ENCODE peak calls at places on chromosomes 3 and 15, in eight cellular contexts. One of them, this sample, is unnamed.

GRCh38 chr3:171354049-171354705 is 106.0 kb downstream of the TNIK start:
- DNase-seq in esophagus muscularis mucosa: no peak
- DNase-seq in NCI-H2107: no peak
- DNase-seq in GM20000: no peak
- DNase-seq in left colon: no peak
- DNase-seq in mesendoderm: no peak
- DNase-seq in NT2/D1: no peak
- DNase-seq in heart left ventricle: no peak
- DNase-seq in this sample: no peak

GRCh38 chr15:90879730-90880366 is 4.5 kb upstream of the FES start:
- DNase-seq in esophagus muscularis mucosa: no peak
- DNase-seq in NCI-H2107: no peak
- DNase-seq in GM20000: no peak
- DNase-seq in left colon: no peak
- DNase-seq in mesendoderm: no peak
- DNase-seq in NT2/D1: no peak
- DNase-seq in heart left ventricle: no peak
- DNase-seq in this sample: no peak

GRCh38 chr3:3806092-3806491 is 6.9 kb downstream of the LRRN1 start:
- DNase-seq in esophagus muscularis mucosa: no peak
- DNase-seq in NCI-H2107: no peak
- DNase-seq in GM20000: no peak
- DNase-seq in left colon: no peak
- DNase-seq in mesendoderm: no peak
- DNase-seq in NT2/D1: no peak
- DNase-seq in heart left ventricle: no peak
- DNase-seq in this sample: no peak

GRCh38 chr3:196192036-196193001 is 18.9 kb downstream of the ZDHHC19 start:
- DNase-seq in esophagus muscularis mucosa: no peak
- DNase-seq in NCI-H2107: no peak
- DNase-seq in GM20000: no peak
- DNase-seq in left colon: peak; percentile 67
- DNase-seq in mesendoderm: peak; percentile 31
- DNase-seq in NT2/D1: no peak
- DNase-seq in heart left ventricle: no peak
- DNase-seq in this sample: peak; percentile 28

GRCh38 chr3:168341192-168341816 is 245.6 kb upstream of the GOLIM4 start:
- DNase-seq in esophagus muscularis mucosa: no peak
- DNase-seq in NCI-H2107: peak; percentile 5
- DNase-seq in GM20000: no peak
- DNase-seq in left colon: no peak
- DNase-seq in mesendoderm: no peak
- DNase-seq in NT2/D1: no peak
- DNase-seq in heart left ventricle: no peak
- DNase-seq in this sample: no peak

GRCh38 chr3:15873415-15873814 is 75.6 kb upstream of the ANKRD28 start:
- DNase-seq in esophagus muscularis mucosa: no peak
- DNase-seq in NCI-H2107: no peak
- DNase-seq in GM20000: no peak
- DNase-seq in left colon: no peak
- DNase-seq in mesendoderm: no peak
- DNase-seq in NT2/D1: no peak
- DNase-seq in heart left ventricle: no peak
- DNase-seq in this sample: no peak

GRCh38 chr3:194485876-194486539 is 794 bp downstream of the ATP13A3 start:
- DNase-seq in esophagus muscularis mucosa: peak; percentile 91
- DNase-seq in NCI-H2107: no peak
- DNase-seq in GM20000: peak; percentile 66
- DNase-seq in left colon: peak; percentile 64
- DNase-seq in mesendoderm: no peak
- DNase-seq in NT2/D1: no peak
- DNase-seq in heart left ventricle: peak; percentile 28
- DNase-seq in this sample: peak; percentile 49

GRCh38 chr3:42476225-42477160 is 25.9 kb upstream of the VIPR1 start:
- DNase-seq in esophagus muscularis mucosa: peak; percentile 90
- DNase-seq in NCI-H2107: no peak
- DNase-seq in GM20000: no peak
- DNase-seq in left colon: peak; percentile 66
- DNase-seq in mesendoderm: no peak
- DNase-seq in NT2/D1: no peak
- DNase-seq in heart left ventricle: no peak
- DNase-seq in this sample: no peak

GRCh38 chr3:4674216-4674615 is 181.1 kb downstream of the ITPR1 start:
- DNase-seq in esophagus muscularis mucosa: no peak
- DNase-seq in NCI-H2107: no peak
- DNase-seq in GM20000: no peak
- DNase-seq in left colon: no peak
- DNase-seq in mesendoderm: no peak
- DNase-seq in NT2/D1: no peak
- DNase-seq in heart left ventricle: no peak
- DNase-seq in this sample: no peak

GRCh38 chr3:108393128-108393900 is 97.0 kb downstream of the HHLA2 start:
- DNase-seq in esophagus muscularis mucosa: no peak
- DNase-seq in NCI-H2107: no peak
- DNase-seq in GM20000: no peak
- DNase-seq in left colon: no peak
- DNase-seq in mesendoderm: no peak
- DNase-seq in NT2/D1: no peak
- DNase-seq in heart left ventricle: no peak
- DNase-seq in this sample: no peak

GRCh38 chr15:50893976-50894375 is 14.5 kb upstream of the AP4E1 start:
- DNase-seq in esophagus muscularis mucosa: no peak
- DNase-seq in NCI-H2107: no peak
- DNase-seq in GM20000: no peak
- DNase-seq in left colon: no peak
- DNase-seq in mesendoderm: no peak
- DNase-seq in NT2/D1: no peak
- DNase-seq in heart left ventricle: no peak
- DNase-seq in this sample: no peak

GRCh38 chr15:63066302-63066701 is 23.8 kb downstream of the TPM1 start:
- DNase-seq in esophagus muscularis mucosa: no peak
- DNase-seq in NCI-H2107: no peak
- DNase-seq in GM20000: no peak
- DNase-seq in left colon: no peak
- DNase-seq in mesendoderm: no peak
- DNase-seq in NT2/D1: no peak
- DNase-seq in heart left ventricle: no peak
- DNase-seq in this sample: no peak

GRCh38 chr3:135966875-135967274 is 1.3 kb downstream of the PPP2R3A start:
- DNase-seq in esophagus muscularis mucosa: no peak
- DNase-seq in NCI-H2107: no peak
- DNase-seq in GM20000: no peak
- DNase-seq in left colon: no peak
- DNase-seq in mesendoderm: peak; percentile 10
- DNase-seq in NT2/D1: no peak
- DNase-seq in heart left ventricle: no peak
- DNase-seq in this sample: no peak

GRCh38 chr3:46903341-46904302 is 26.1 kb downstream of the PTH1R start:
- DNase-seq in esophagus muscularis mucosa: no peak
- DNase-seq in NCI-H2107: no peak
- DNase-seq in GM20000: no peak
- DNase-seq in left colon: no peak
- DNase-seq in mesendoderm: peak; percentile 65
- DNase-seq in NT2/D1: no peak
- DNase-seq in heart left ventricle: no peak
- DNase-seq in this sample: no peak

GRCh38 chr3:192128922-192129321 is 598.4 kb downstream of the FGF12 start:
- DNase-seq in esophagus muscularis mucosa: no peak
- DNase-seq in NCI-H2107: no peak
- DNase-seq in GM20000: peak; percentile 18
- DNase-seq in left colon: no peak
- DNase-seq in mesendoderm: no peak
- DNase-seq in NT2/D1: no peak
- DNase-seq in heart left ventricle: no peak
- DNase-seq in this sample: no peak

GRCh38 chr3:52237659-52238172 is 1.2 kb downstream of the TWF2 start:
- DNase-seq in esophagus muscularis mucosa: no peak
- DNase-seq in NCI-H2107: no peak
- DNase-seq in GM20000: no peak
- DNase-seq in left colon: peak; percentile 62
- DNase-seq in mesendoderm: peak; percentile 69
- DNase-seq in NT2/D1: no peak
- DNase-seq in heart left ventricle: peak; percentile 78
- DNase-seq in this sample: no peak

GRCh38 chr3:126439346-126439967 is 36.2 kb downstream of the ZXDC start:
- DNase-seq in esophagus muscularis mucosa: no peak
- DNase-seq in NCI-H2107: no peak
- DNase-seq in GM20000: no peak
- DNase-seq in left colon: no peak
- DNase-seq in mesendoderm: no peak
- DNase-seq in NT2/D1: no peak
- DNase-seq in heart left ventricle: no peak
- DNase-seq in this sample: no peak

GRCh38 chr3:196431193-196432136 is 762 bp downstream of the UBXN7 start:
- DNase-seq in esophagus muscularis mucosa: no peak
- DNase-seq in NCI-H2107: no peak
- DNase-seq in GM20000: peak; percentile 67
- DNase-seq in left colon: peak; percentile 48
- DNase-seq in mesendoderm: peak; percentile 38
- DNase-seq in NT2/D1: no peak
- DNase-seq in heart left ventricle: peak; percentile 20
- DNase-seq in this sample: peak; percentile 10

GRCh38 chr3:179719048-179719734 is 66.4 kb downstream of the USP13 start:
- DNase-seq in esophagus muscularis mucosa: no peak
- DNase-seq in NCI-H2107: no peak
- DNase-seq in GM20000: no peak
- DNase-seq in left colon: no peak
- DNase-seq in mesendoderm: peak; percentile 65
- DNase-seq in NT2/D1: no peak
- DNase-seq in heart left ventricle: no peak
- DNase-seq in this sample: no peak

GRCh38 chr3:126484148-126484547 is 8.5 kb upstream of the ZXDC start:
- DNase-seq in esophagus muscularis mucosa: no peak
- DNase-seq in NCI-H2107: no peak
- DNase-seq in GM20000: no peak
- DNase-seq in left colon: no peak
- DNase-seq in mesendoderm: no peak
- DNase-seq in NT2/D1: no peak
- DNase-seq in heart left ventricle: no peak
- DNase-seq in this sample: no peak

GRCh38 chr3:179265092-179265491 is 14.2 kb upstream of the KCNMB3 start:
- DNase-seq in esophagus muscularis mucosa: no peak
- DNase-seq in NCI-H2107: no peak
- DNase-seq in GM20000: no peak
- DNase-seq in left colon: no peak
- DNase-seq in mesendoderm: no peak
- DNase-seq in NT2/D1: no peak
- DNase-seq in heart left ventricle: no peak
- DNase-seq in this sample: no peak